ENCODE peak calls at places on chromosome 13, in four cellular contexts. Z is WTC11, J is K562, E is HepG2. U is an unnamed sample.

GRCh38 chr13:51223284-51224270 is 1.4 kb downstream of the FAM124A start:
- DNase-seq in Z (no peak), J (no peak), E (no peak), U (no peak)

GRCh38 chr13:105445793-105446192 is 1089.7 kb downstream of the EFNB2 start:
- DNase-seq in Z (no peak), J (no peak), E (no peak), U (no peak)

GRCh38 chr13:32883501-32883900 is 132.7 kb upstream of the KL start:
- DNase-seq in Z (no peak), J (no peak), E (no peak), U (no peak)

GRCh38 chr13:39035799-39036198 is 2.1 kb downstream of the PROSER1 start:
- DNase-seq in Z (no peak), J (no peak), E (no peak), U (no peak)

GRCh38 chr13:86425127-86425526 is 625.9 kb upstream of the SLITRK6 start:
- DNase-seq in Z (no peak), J (no peak), E (no peak), U (no peak)

GRCh38 chr13:46831588-46832194 is 34.7 kb upstream of the ESD start:
- DNase-seq in Z (peak; percentile 44), J (peak; percentile 26), E (peak; percentile 22), U (peak; percentile 38)

GRCh38 chr13:19057588-19058340 is 123.9 kb downstream of the TUBA3C start:
- DNase-seq in Z (no peak), J (no peak), E (no peak), U (no peak)

GRCh38 chr13:113547248-113547971 is 37.1 kb upstream of the TFDP1 start:
- DNase-seq in Z (no peak), J (no peak), E (no peak), U (no peak)

GRCh38 chr13:75251188-75251587 is 230.8 kb downstream of the TBC1D4 start:
- DNase-seq in Z (no peak), J (no peak), E (no peak), U (no peak)

GRCh38 chr13:28719656-28720055 is 886 bp upstream of the SLC46A3 start:
- DNase-seq in Z (no peak), J (no peak), E (no peak), U (no peak)

GRCh38 chr13:36193151-36193855 is 21.1 kb downstream of the SOHLH2 start:
- DNase-seq in Z (no peak), J (no peak), E (no peak), U (no peak)

GRCh38 chr13:51583875-51584730 is at the start of gene WDFY2:
- DNase-seq in Z (peak; percentile 99), J (peak; percentile 92), E (peak; percentile 99), U (peak; percentile 96)

GRCh38 chr13:75419656-75420055 is 62.3 kb downstream of the TBC1D4 start:
- DNase-seq in Z (no peak), J (no peak), E (no peak), U (no peak)

GRCh38 chr13:51432576-51432975 is 20.3 kb downstream of the INTS6 start:
- DNase-seq in Z (no peak), J (no peak), E (no peak), U (no peak)

GRCh38 chr13:97192166-97192565 is 30.0 kb upstream of the MBNL2 start:
- DNase-seq in Z (no peak), J (no peak), E (no peak), U (no peak)

GRCh38 chr13:112693831-112694497 is 4.1 kb downstream of the ATP11A start:
- DNase-seq in Z (peak; percentile 10), J (no peak), E (no peak), U (no peak)

GRCh38 chr13:48004201-48004600 is 3.1 kb upstream of the SUCLA2 start:
- DNase-seq in Z (no peak), J (no peak), E (no peak), U (no peak)

GRCh38 chr13:43546821-43547220 is 240.0 kb downstream of the ENOX1 start:
- DNase-seq in Z (no peak), J (no peak), E (no peak), U (no peak)

GRCh38 chr13:105982219-105982618 is 553.2 kb downstream of the EFNB2 start:
- DNase-seq in Z (peak; percentile 70), J (no peak), E (no peak), U (no peak)

GRCh38 chr13:54185785-54186184 is 1157.2 kb downstream of the OLFM4 start:
- DNase-seq in Z (peak; percentile 51), J (no peak), E (no peak), U (peak; percentile 20)

GRCh38 chr13:95073826-95074345 is 227.4 kb downstream of the ABCC4 start:
- DNase-seq in Z (no peak), J (no peak), E (no peak), U (no peak)

GRCh38 chr13:75481176-75482069 is 546 bp downstream of the TBC1D4 start:
- DNase-seq in Z (peak; percentile 54), J (peak; percentile 8), E (no peak), U (peak; percentile 72)

GRCh38 chr13:40517486-40518311 is 148.7 kb downstream of the FOXO1 start:
- DNase-seq in Z (no peak), J (no peak), E (no peak), U (no peak)

DNA sequence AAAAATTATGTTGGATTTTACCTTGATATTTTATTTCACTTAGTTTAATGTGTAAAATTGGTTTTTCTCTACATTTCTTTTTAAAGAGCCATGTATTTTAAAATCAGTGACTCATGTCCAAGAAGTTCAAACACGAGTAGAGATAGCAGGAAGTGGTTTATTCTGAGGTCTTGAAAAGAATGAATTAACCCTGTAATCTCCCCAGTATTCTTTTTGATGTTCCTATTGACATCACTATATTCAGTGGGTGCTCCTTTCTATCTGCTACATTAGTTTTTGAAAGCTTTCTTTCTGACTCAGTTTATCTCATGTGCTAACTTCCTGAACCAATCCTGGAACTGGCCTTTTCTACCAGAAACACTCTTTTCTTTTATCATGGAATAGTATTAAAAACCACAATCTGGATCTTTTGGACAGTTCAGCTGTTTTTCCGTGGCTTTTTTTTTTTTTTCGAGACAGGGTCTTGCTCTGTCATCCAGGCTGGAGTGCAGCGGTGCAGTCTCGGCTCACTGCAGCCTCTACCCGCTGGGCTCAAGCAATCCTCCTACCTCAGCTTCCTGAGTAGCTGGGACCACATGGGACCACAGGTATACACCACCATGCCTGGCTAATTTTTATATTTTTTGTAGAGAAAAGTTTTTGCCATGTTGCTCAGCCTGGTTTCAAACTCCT is 114.9 kb downstream of the PCCA start:
- DNase-seq in Z (no peak), J (no peak), E (no peak), U (no peak)
- TF ChIP-seq SP1 in Z (no peak), J (no peak), E (no peak), U (no peak)

DNA sequence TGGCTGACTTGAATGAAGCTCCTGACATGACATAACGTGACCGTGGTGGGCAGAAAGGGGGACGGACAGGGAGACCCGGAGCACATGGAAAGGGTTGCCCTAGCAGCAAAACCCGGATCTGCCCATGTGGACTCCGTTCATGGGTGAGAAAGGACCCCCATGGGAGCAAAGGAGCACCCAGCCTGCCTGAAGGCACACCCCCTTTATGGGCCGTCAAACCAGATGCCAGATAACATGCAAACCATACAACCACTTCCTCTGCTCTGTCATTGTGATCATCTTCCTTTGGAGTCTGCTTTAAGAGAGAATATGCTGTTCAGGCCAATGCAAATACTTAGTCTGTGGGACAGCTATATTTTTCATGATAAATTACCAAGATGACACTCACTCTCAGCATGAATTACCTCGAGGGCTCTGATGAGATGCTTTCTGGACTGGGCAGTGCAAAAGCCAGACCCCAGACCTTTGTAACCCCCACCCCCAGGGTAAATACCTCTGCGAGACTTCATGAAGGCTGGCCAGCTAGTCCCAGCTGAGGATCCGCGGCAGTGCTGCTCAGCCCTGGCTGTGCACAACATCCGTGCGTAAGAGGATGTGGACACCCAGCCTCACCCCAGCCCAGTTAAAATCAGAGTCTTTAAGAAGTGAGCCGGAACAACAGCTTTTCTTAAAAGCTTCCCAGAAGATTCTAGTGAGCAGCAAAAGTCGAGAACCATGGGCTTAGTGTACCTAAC is 126.6 kb downstream of the USP12 start:
- DNase-seq in Z (no peak), J (no peak), E (no peak), U (no peak)
- TF ChIP-seq ELF4 in Z (no peak), J (no peak), E (no peak), U (no peak)

GRCh38 chr13:70502944-70503343 is 394.7 kb upstream of the KLHL1 start:
- DNase-seq in Z (no peak), J (no peak), E (no peak), U (no peak)

GRCh38 chr13:70505809-70506208 is 397.6 kb upstream of the KLHL1 start:
- DNase-seq in Z (no peak), J (no peak), E (no peak), U (no peak)
- TF ChIP-seq SP1 in Z (no peak), J (no peak), E (no peak), U (no peak)

DNA sequence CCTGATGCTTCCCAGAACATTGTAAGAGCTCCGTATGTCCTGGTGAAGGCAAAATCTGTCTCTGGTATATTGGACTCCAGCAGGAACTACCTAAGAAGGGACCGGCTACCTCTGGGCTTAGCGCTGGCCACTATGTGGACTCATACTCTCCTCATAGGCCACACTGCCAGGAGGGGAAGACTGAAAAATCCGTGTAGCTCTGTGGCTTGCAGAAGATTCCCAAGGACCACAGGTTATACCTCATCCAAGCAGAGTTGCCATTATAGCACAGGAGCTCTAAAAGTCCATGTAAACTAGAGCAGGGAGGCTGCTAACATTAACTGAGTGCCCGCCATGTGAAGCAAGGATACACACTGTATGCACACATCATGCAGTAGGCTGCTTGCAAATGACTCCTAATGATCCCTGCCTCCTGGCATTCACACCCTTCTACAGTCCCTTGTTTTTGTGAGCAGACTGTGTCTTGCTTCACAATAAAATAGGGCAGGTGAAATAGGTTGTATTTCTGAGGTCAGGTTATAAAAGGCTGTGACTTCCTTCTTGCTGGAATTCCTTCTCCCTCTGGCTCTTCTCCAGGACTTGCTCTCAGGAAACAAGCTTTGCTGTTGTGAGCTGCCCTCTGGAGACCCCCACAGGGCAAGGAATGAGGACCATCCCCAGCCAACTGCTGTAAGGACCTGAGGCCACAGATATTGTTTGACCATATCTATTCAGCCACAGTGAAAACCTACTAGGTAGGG is 192.6 kb upstream of the UBL3 start:
- DNase-seq in Z (no peak), J (no peak), E (no peak), U (no peak)
- TF ChIP-seq ELF4 in Z (no peak), J (no peak), E (no peak), U (no peak)

U was measured in HEK293T.